ENCODE peak calls at places on chromosomes 5 and 9, in four cellular contexts. Y is BE2C, F is Calu3, Z is uterus. W is an unnamed sample.

GRCh38 chr9:116100711-116101111 is 52.9 kb upstream of the PAPPA start:
- DNase-seq in Y (no peak), F (no peak), Z (no peak), W (no peak)

GRCh38 chr9:16243798-16244197 is 626.7 kb downstream of the BNC2 start:
- DNase-seq in Y (no peak), F (no peak), Z (no peak), W (no peak)

GRCh38 chr5:158895573-158895972 is 204.1 kb downstream of the EBF1 start:
- DNase-seq in Y (no peak), F (no peak), Z (no peak), W (no peak)

GRCh38 chr9:134215709-134216448 is 51.5 kb upstream of the RNU6ATAC start:
- DNase-seq in Y (no peak), F (no peak), Z (no peak), W (peak; percentile 64)

GRCh38 chr9:113875917-113876805 is at the start of gene ZNF618:
- DNase-seq in Y (peak; percentile 58), F (peak; percentile 33), Z (no peak), W (peak; percentile 64)

GRCh38 chr5:57891443-57891842 is 408.8 kb upstream of the ACTBL2 start:
- DNase-seq in Y (no peak), F (no peak), Z (no peak), W (no peak)

GRCh38 chr9:5425006-5425628 is 12.6 kb downstream of the PLGRKT start:
- DNase-seq in Y (no peak), F (no peak), Z (no peak), W (no peak)

GRCh38 chr9:87255437-87256155 is 242.1 kb upstream of the DAPK1 start:
- DNase-seq in Y (no peak), F (no peak), Z (no peak), W (no peak)

GRCh38 chr5:17355585-17356346 is 138.3 kb downstream of the BASP1 start:
- DNase-seq in Y (no peak), F (no peak), Z (no peak), W (no peak)

GRCh38 chr5:78813906-78814518 is 165.4 kb upstream of the LHFPL2 start:
- DNase-seq in Y (no peak), F (no peak), Z (no peak), W (no peak)

GRCh38 chr5:151684690-151685361 is 1.9 kb downstream of the SPARC start:
- DNase-seq in Y (no peak), F (peak; percentile 21), Z (peak; percentile 87), W (no peak)

GRCh38 chr5:10663531-10664183 is 97.4 kb downstream of the DAP start:
- DNase-seq in Y (peak; percentile 75), F (peak; percentile 3), Z (no peak), W (no peak)

GRCh38 chr5:5217371-5217770 is 77.2 kb downstream of the ADAMTS16 start:
- DNase-seq in Y (no peak), F (no peak), Z (no peak), W (no peak)

GRCh38 chr5:135193213-135194125 is 159.4 kb upstream of the PITX1 start:
- DNase-seq in Y (no peak), F (no peak), Z (no peak), W (no peak)

GRCh38 chr5:143860211-143860610 is 48.2 kb downstream of the HMHB1 start:
- DNase-seq in Y (no peak), F (peak; percentile 7), Z (no peak), W (no peak)

GRCh38 chr5:84281383-84281782 is 103.3 kb downstream of the EDIL3 start:
- DNase-seq in Y (no peak), F (no peak), Z (no peak), W (no peak)

GRCh38 chr9:112380102-112380581 is at the start of gene HSDL2:
- DNase-seq in Y (no peak), F (no peak), Z (peak; percentile 58), W (no peak)

GRCh38 chr9:122904466-122904822 is 715 bp downstream of the RC3H2 start:
- DNase-seq in Y (peak; percentile 44), F (peak; percentile 27), Z (peak; percentile 28), W (peak; percentile 64)

GRCh38 chr5:135015942-135016341 is 18.1 kb downstream of the PITX1 start:
- DNase-seq in Y (no peak), F (no peak), Z (no peak), W (no peak)

DNA sequence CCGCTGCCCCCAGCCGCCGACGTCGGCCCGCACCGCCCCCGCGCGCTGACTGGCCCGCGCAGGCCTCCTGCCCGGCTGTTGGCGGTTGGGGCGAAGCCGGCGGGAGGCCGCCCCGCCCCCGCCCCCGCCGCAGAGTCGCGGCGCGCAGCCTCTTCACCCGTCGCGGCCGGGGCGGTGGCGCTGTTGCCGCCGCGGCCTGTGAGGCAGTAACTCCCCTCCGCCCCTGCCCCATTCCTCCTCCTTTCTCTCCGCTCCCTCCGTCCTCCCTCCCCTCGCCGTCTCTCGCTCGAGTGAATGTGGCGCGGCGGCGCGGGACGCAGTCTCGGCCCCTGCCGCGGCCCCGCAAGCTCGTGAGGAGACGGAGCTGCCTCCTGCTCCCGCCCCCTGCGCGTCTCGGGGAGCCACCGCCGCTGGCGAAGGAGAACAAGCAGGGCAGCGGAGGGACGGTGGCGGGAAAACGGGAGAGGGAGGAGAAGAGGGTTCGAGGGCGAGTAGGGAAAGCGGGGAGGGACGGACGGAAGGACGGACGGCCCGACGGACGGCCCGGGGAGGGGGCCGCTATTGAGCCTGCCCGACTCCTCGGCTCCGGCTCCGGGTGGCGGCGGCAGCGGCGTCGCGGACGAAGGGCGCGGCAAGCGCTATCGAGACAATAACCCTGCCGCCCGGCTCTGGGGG is 637 bp upstream of the ERBIN start:
- DNase-seq in Y (peak; percentile 92), F (peak; percentile 88), Z (peak; percentile 77), W (peak; percentile 88)
- TF ChIP-seq CTCF in Y (peak; percentile 37), F (no peak), Z (peak; percentile 54), W (peak; percentile 26)

DNA sequence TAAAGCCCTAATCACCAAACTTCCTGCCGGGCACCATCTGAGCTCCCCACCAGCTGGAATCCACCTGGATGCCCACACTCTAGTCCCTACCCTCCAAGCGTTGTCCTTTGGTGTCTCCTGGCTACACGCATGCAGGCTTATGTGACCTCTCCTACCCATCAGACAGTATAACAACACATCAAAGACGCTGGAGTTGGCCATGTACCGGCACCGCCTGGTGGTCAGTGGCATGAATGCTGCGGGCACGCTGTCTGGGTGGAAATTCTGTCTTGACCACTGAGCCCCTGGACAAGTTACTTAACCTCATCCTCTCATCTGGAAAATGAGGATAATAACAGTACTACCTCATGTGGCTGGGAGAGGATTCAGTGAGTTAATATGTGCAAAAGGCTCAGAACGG is 23.4 kb upstream of the CORO2A start:
- DNase-seq in Y (peak; percentile 75), F (peak; percentile 12), Z (no peak), W (peak; percentile 58)
- TF ChIP-seq CTCF in Y (peak; percentile 93), F (no peak), Z (no peak), W (peak; percentile 56)

GRCh38 chr5:71601222-71602026 is 14.3 kb downstream of the MCCC2 start:
- DNase-seq in Y (peak; percentile 54), F (peak; percentile 80), Z (peak; percentile 51), W (peak; percentile 27)
- TF ChIP-seq CTCF in Y (peak; percentile 89), F (peak; percentile 58), Z (no peak), W (peak; percentile 74)

DNA sequence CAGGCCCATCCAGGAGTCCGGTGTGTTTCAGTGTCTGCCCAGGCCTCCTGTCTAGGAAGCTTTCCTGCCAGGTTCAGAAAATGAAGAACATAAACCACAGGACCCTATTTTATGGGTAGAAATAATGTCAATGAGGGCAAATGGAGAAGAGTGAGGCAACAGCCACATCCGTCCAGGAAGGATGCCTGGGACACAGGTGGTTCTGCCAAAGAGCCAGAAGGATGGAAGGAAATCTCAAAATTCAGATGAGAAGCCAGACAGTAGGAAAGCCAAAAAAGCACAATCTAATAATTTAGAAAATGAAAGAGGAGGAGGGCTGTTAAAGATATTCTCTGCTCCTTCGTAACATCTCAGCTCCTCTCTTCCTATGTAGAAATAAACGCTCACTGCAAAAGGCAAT is 262.2 kb downstream of the AUH start:
- DNase-seq in Y (no peak), F (no peak), Z (no peak), W (no peak)
- TF ChIP-seq CTCF in Y (no peak), F (no peak), Z (no peak), W (no peak)

DNA sequence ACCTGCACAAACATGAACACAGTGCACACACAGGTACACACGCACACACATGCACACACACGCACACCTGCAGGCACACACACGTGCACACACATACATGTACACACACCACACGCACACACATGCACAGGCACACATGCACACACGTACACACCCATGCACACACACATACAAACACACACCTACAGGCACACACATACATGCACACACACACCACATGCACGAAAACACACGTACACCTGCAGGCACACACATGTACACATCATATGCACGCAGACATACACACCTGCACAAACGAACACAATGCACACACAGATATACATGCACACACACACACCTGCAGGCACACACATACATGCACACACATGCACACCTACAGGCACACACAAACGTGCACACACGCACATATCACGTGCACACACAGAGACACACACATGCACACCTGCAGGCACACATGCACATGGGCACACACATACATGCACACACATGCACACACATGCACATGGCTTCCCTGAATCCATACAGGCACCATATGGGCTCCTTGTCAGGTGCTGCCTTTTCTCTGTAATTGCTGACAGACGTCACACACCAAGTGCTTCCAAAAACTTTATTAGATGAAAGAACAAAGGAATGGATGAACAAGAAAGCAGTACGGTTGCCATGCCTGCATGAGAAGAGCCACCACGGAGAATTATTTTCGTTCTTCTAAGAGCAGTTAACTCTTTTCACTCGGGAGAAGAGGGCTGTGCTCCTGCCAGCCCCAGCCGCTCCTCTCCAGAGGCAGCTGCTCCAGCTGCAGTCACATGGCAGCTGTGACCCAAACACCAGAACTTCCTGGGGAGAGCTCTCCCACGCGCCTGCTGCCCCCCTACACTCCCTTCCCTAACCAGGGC is 57.2 kb downstream of the EXD3 start:
- DNase-seq in Y (no peak), F (no peak), Z (peak; percentile 5), W (no peak)
- TF ChIP-seq CTCF in Y (no peak), F (no peak), Z (no peak), W (no peak)

GRCh38 chr5:172642511-172642910 is 1.4 kb downstream of the NEURL1B start:
- DNase-seq in Y (no peak), F (no peak), Z (no peak), W (no peak)

GRCh38 chr5:172640139-172640538 is 924 bp upstream of the NEURL1B start:
- DNase-seq in Y (no peak), F (no peak), Z (no peak), W (no peak)

GRCh38 chr5:172640822-172641358 is at the start of gene NEURL1B:
- DNase-seq in Y (peak; percentile 91), F (peak; percentile 81), Z (peak; percentile 83), W (peak; percentile 86)

GRCh38 chr5:172642046-172642409 is 965 bp downstream of the NEURL1B start:
- DNase-seq in Y (no peak), F (no peak), Z (no peak), W (no peak)

DNA sequence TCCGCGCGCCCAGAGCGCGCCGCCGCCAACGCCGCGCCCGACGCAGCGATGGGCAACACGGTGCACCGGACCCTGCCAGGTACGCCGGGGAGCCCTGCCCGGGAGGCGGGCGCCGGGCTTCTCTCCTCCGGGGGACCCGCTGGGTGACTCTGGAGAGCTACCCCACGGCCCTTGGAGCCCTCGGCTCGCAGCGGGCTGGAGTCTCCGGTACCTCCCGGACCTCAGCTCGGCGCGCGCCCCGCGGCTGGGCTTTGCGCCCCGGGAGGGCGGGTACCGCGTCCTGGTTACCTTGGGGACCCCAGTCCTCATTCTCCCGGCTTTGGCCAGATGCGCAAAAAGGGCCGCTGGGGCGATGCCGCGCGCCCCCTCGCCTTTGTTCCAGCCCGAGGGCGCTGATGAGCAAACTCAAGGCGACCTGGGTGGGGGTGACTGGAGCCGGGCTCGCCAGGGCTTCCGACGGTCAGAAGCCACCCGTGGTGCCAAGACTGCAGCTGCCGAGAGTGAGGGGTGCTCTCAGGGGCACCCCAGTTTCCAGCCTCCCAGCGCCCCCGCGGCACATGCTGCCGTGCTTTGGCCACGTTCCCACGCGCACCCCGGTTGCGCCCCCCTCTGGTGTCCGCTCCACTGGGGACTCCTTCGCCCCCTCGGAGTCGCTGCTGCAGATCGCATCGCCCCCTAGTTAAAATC is 439 bp downstream of the NEURL1B start:
- DNase-seq in Y (peak; percentile 40), F (no peak), Z (no peak), W (peak; percentile 71)
- TF ChIP-seq CTCF in Y (peak; percentile 15), F (no peak), Z (no peak), W (no peak)

W was measured in glutamatergic neuron.